ENCODE peak calls at places on chromosomes 7 and 10, in five cellular contexts. V is neural crest cell, I is pancreas, M is GM20000, B is endothelial cell. F is an unnamed sample.

GRCh38 chr10:11108356-11108755 is 90.7 kb downstream of the CELF2 start:
- DNase-seq in V (peak), I (no peak), M (no peak), B (no peak), F (no peak)

GRCh38 chr7:371779-372545 is 82.0 kb downstream of the FOXL3 start:
- DNase-seq in V (no peak), I (peak), M (no peak), B (peak), F (no peak)

GRCh38 chr10:132539431-132539839 is 1.8 kb downstream of the INPP5A start:
- DNase-seq in V (no peak), I (peak), M (no peak), B (no peak), F (no peak)

GRCh38 chr10:48287417-48288391 is 13.2 kb upstream of the FRMPD2 start:
- DNase-seq in V (no peak), I (peak), M (no peak), B (no peak), F (no peak)

GRCh38 chr7:32347244-32347828 is 142.8 kb downstream of the LSM5 start:
- DNase-seq in V (peak), I (no peak), M (peak), B (no peak), F (peak)

GRCh38 chr10:79247373-79248137 is 99.7 kb upstream of the PPIF start:
- DNase-seq in V (no peak), I (no peak), M (no peak), B (no peak), F (no peak)

GRCh38 chr10:86437447-86437846 is 70.9 kb upstream of the GRID1 start:
- DNase-seq in V (no peak), I (no peak), M (no peak), B (no peak), F (no peak)

GRCh38 chr10:129411146-129411705 is 55.8 kb upstream of the MGMT start:
- DNase-seq in V (no peak), I (no peak), M (no peak), B (no peak), F (no peak)

GRCh38 chr7:143256932-143257331 is 6.3 kb upstream of the GSTK1 start:
- DNase-seq in V (no peak), I (no peak), M (peak), B (no peak), F (no peak)

GRCh38 chr7:42700376-42701327 is 211.2 kb downstream of the C7orf25 start:
- DNase-seq in V (no peak), I (no peak), M (no peak), B (no peak), F (no peak)

GRCh38 chr10:122127943-122128342 is 139.0 kb downstream of the TACC2 start:
- DNase-seq in V (no peak), I (no peak), M (no peak), B (no peak), F (no peak)

GRCh38 chr7:116876664-116877442 is 14.5 kb downstream of the CAPZA2 start:
- DNase-seq in V (no peak), I (no peak), M (no peak), B (peak), F (no peak)

GRCh38 chr7:3285652-3286051 is 15.4 kb upstream of the SDK1 start:
- DNase-seq in V (no peak), I (no peak), M (no peak), B (no peak), F (no peak)

GRCh38 chr7:159068893-159069448 is 75.7 kb downstream of the VIPR2 start:
- DNase-seq in V (no peak), I (no peak), M (peak), B (no peak), F (no peak)

GRCh38 chr7:93044147-93044810 is 73.5 kb downstream of the SAMD9 start:
- DNase-seq in V (no peak), I (no peak), M (no peak), B (no peak), F (no peak)

GRCh38 chr7:30142710-30143109 is 7.9 kb downstream of the MTURN start:
- DNase-seq in V (no peak), I (no peak), M (no peak), B (no peak), F (no peak)

GRCh38 chr7:159027803-159028455 is 116.7 kb downstream of the VIPR2 start:
- DNase-seq in V (no peak), I (peak), M (no peak), B (no peak), F (no peak)

GRCh38 chr10:93437946-93438795 is 44.0 kb downstream of the MYOF start:
- DNase-seq in V (no peak), I (no peak), M (no peak), B (peak), F (no peak)

GRCh38 chr10:110426294-110427153 is 71.2 kb upstream of the DUSP5 start:
- DNase-seq in V (no peak), I (no peak), M (peak), B (no peak), F (no peak)

GRCh38 chr10:25393621-25394020 is 218.8 kb downstream of the GPR158 start:
- DNase-seq in V (no peak), I (no peak), M (no peak), B (no peak), F (no peak)

GRCh38 chr10:60849217-60849616 is 70.9 kb downstream of the CDK1 start:
- DNase-seq in V (no peak), I (no peak), M (no peak), B (no peak), F (no peak)

GRCh38 chr10:16886032-16886431 is 68.8 kb upstream of the RSU1 start:
- DNase-seq in V (no peak), I (no peak), M (no peak), B (no peak), F (no peak)

GRCh38 chr7:46089281-46089680 is 168.2 kb upstream of the IGFBP3 start:
- DNase-seq in V (no peak), I (no peak), M (no peak), B (no peak), F (no peak)

GRCh38 chr7:29005829-29006228 is 47.7 kb upstream of the TRIL start:
- DNase-seq in V (no peak), I (no peak), M (no peak), B (no peak), F (no peak)

GRCh38 chr7:84686373-84686772 is 491.8 kb upstream of the SEMA3A start:
- DNase-seq in V (no peak), I (no peak), M (no peak), B (no peak), F (no peak)

GRCh38 chr10:36670616-36671402 is 454.6 kb upstream of the ANKRD30A start:
- DNase-seq in V (no peak), I (no peak), M (no peak), B (no peak), F (no peak)

GRCh38 chr10:128540806-128541739 is 414.9 kb upstream of the MKI67 start:
- DNase-seq in V (peak), I (no peak), M (peak), B (peak), F (no peak)

GRCh38 chr7:142196066-142196840 is 61.6 kb downstream of the PRSS58 start:
- DNase-seq in V (no peak), I (no peak), M (no peak), B (no peak), F (no peak)

GRCh38 chr10:51439645-51440044 is 259.8 kb downstream of the CSTF2T start:
- DNase-seq in V (no peak), I (no peak), M (no peak), B (no peak), F (no peak)

GRCh38 chr7:1040790-1041189 is 3.6 kb upstream of the GPR146 start:
- DNase-seq in V (no peak), I (peak), M (no peak), B (no peak), F (no peak)

GRCh38 chr10:60384708-60385398 is 4.8 kb downstream of the ANK3 start:
- DNase-seq in V (no peak), I (no peak), M (no peak), B (no peak), F (no peak)

GRCh38 chr7:10708447-10708846 is 265.2 kb upstream of the PHF14 start:
- DNase-seq in V (peak), I (no peak), M (no peak), B (peak), F (no peak)

GRCh38 chr7:116454377-116454776 is 45.2 kb upstream of the CAV2 start:
- DNase-seq in V (no peak), I (no peak), M (no peak), B (no peak), F (no peak)

GRCh38 chr7:39360766-39361165 is 205.4 kb upstream of the YAE1 start:
- DNase-seq in V (no peak), I (no peak), M (no peak), B (no peak), F (no peak)

GRCh38 chr10:80356563-80356999 is at the start of the genes DYDC1 and DYDC2:
- DNase-seq in V (peak), I (peak), M (peak), B (peak), F (peak)

GRCh38 chr10:103553743-103554487 is 60.4 kb downstream of the NEURL1 start:
- DNase-seq in V (no peak), I (peak), M (no peak), B (no peak), F (no peak)

GRCh38 chr10:52031771-52032170 is 282.3 kb upstream of the DKK1 start:
- DNase-seq in V (no peak), I (no peak), M (no peak), B (no peak), F (no peak)

GRCh38 chr10:78899996-78900714 is 168.6 kb upstream of the ZMIZ1 start:
- DNase-seq in V (no peak), I (no peak), M (no peak), B (no peak), F (no peak)

GRCh38 chr10:120495226-120495625 is 38.2 kb downstream of the PLPP4 start:
- DNase-seq in V (no peak), I (no peak), M (no peak), B (no peak), F (no peak)

DNA sequence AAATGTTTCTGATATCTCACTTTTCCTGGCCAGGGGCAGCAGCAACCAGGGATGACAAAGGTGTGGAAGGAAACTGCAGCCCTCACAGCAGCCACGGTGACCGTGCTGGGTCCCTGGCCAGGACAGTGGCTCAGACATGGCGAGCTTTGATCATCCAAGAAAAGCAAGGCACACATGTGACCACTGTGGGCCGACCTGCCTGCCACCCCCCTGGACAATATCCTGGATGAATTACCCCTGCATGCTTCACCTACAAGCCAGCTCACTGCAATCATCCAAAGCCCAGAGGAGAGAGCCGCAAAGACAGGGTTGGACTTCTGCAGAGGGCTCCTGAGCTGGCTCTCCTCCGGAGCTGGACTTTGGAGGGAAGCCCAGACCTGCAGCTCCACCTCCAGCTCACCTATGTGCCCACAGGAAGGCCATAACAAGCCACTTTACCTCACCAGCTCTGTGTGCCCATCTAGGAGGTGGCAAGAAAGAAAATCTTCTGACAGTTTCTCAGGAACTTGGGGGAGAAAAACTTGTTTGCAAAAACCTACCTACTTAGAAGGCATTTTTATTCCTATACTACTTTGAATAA is 2.7 kb downstream of the CHST15 start:
- DNase-seq in V (no peak), I (no peak), M (no peak), B (no peak), F (no peak)
- TF ChIP-seq CTCF in V (no peak), I (no peak), M (no peak), B (no peak), F (no peak)

GRCh38 chr10:44510716-44511115 is 125.8 kb upstream of the CXCL12 start:
- DNase-seq in V (no peak), I (no peak), M (no peak), B (no peak), F (no peak)

GRCh38 chr10:44512345-44513095 is 127.6 kb upstream of the CXCL12 start:
- DNase-seq in V (no peak), I (no peak), M (no peak), B (no peak), F (no peak)

GRCh38 chr10:44516941-44517340 is 132.0 kb upstream of the CXCL12 start:
- DNase-seq in V (no peak), I (no peak), M (no peak), B (no peak), F (no peak)

GRCh38 chr10:44511601-44512000 is 126.7 kb upstream of the CXCL12 start:
- DNase-seq in V (no peak), I (no peak), M (no peak), B (no peak), F (no peak)

DNA sequence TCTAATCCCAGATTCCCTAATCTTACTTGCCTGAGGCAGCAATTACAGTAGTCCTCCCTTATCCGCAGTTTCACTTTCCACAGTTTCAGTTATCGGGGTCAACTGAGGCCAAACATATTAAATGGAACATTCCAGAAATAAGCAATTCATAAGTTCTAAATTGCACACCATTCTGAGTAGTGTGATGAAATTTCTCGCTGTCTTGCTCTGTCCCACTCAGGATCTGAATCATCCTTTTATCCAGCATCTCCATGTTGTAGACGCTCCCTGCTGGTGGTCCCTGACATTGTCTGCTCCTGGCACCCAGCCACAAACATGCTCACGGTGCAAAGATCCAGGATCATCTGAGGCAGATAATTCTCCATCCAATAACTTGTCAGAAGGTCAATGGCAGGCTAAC is 128.7 kb upstream of the CXCL12 start:
- DNase-seq in V (no peak), I (no peak), M (no peak), B (no peak), F (no peak)
- TF ChIP-seq CTCF in V (no peak), I (no peak), M (no peak), B (no peak), F (no peak)

DNA sequence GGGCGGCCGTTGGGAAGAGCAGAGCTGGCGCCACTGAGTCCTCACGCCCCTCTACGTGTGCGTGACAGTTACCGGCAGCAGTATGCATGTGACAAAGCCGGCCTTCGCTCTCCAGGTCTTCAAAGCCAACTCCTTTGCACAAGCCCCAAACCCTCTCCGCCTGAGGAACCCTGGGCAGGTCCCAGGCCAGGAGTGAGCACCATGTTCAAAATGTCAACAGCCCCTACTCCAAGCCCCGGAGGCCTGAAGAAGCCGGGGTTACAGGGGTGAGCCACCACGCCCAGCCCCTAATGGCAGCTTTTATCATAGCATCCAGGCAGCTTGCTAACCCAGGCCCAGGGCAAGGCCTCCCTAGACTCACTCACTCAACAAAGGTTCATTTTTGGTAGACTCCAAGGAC is 70.8 kb downstream of the OAT start:
- DNase-seq in V (no peak), I (no peak), M (no peak), B (peak), F (no peak)
- TF ChIP-seq CTCF in V (no peak), I (no peak), M (no peak), B (peak), F (no peak)

GRCh38 chr7:136116186-136116585 is 139.0 kb upstream of the MTPN start:
- DNase-seq in V (no peak), I (peak), M (no peak), B (no peak), F (no peak)

GRCh38 chr7:136117539-136117938 is 140.4 kb upstream of the MTPN start:
- DNase-seq in V (no peak), I (no peak), M (no peak), B (no peak), F (no peak)

DNA sequence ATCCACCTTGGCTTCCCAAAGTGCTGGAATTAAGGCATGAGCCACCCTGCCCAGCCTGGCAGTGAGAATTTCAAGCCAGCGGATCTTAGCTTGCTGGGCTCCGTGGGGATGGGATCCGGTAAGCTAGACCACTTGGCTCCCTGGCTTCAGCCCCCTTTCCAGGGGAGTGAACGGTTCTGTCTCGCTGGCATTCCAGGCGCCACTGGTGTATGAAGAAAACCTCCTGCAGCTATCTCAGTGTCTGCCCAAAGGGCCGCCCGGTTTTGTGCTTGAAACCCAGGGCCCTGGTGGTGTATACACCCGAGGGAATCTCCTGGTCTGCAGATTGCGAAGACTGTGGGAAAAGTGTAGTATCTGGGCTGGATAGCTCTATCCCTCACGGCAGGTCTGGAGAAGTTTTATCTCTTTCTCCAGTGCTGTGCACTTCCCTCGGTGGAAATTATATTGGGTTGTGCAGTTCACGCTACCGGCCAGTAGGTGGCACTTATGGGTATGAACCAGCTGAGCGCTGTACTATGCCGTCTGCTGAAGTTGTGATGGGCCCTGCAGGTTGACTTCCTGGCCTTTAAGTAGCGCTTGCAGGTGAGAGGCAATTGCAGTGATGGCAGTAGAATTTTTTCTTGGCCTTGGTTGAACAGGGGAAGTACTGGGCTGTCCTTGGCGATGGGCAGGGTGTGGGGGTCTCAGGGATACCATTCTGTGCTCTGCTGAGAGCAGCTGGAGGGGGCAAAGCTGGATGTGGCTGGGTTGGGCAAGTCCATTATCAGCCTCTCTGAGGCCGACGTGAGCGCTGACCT is 138.0 kb upstream of the MTPN start:
- DNase-seq in V (peak), I (peak), M (peak), B (peak), F (peak)
- TF ChIP-seq CTCF in V (peak), I (peak), M (peak), B (peak), F (peak)

DNA sequence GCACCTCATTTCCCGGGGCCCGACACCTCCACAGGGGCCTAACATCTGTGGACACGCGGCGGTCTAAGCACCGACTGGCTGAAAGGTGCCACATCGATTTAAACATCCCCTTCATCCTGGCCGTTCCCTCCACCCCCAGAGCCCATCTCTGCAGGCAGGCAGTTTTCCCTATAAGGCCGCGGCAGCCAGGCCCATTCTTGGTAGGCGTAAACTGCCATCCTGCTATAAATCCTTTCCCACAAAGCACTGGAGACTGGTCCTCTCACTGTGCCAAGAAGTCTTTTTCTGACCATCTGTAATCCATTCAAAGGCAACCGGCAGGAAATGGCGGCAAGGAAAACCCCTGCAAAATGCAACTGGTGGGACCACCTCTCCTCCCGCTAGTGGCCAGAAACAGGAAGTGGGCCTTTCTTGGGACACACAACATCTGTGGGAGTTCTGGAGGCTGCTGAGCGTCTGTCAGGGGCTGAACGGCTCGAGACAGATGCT is 22.4 kb downstream of the ATXN7L1 start:
- DNase-seq in V (peak), I (no peak), M (no peak), B (peak), F (no peak)
- TF ChIP-seq CTCF in V (no peak), I (no peak), M (no peak), B (no peak), F (no peak)